ENCODE peak calls at places on chromosomes 4 and X, in seven cellular contexts. U is GM20000, N is activated T-helper 1 cell treated with Interleukin-2 at 50 U/mL for 16 hours, K is AG08395, E is sciatic nerve, C is HEK293T, T is hypothalamus. A is an unnamed sample.

GRCh38 chrX:46849933-46850332 is 13.1 kb downstream of the RP2 start:
- DNase-seq in U (no peak), N (no peak), K (no peak), E (no peak), C (no peak), T (no peak), A (no peak)

GRCh38 chr4:6272863-6273660 is 3.4 kb downstream of the WFS1 start:
- DNase-seq in U (no peak), N (no peak), K (peak; percentile 82), E (no peak), C (no peak), T (no peak), A (peak; percentile 78)

GRCh38 chr4:128228021-128228571 is 59.5 kb downstream of the PGRMC2 start:
- DNase-seq in U (no peak), N (no peak), K (no peak), E (no peak), C (no peak), T (no peak), A (peak; percentile 17)

GRCh38 chr4:28976369-28976768 is 1743.8 kb upstream of the PCDH7 start:
- DNase-seq in U (no peak), N (no peak), K (no peak), E (no peak), C (no peak), T (no peak), A (no peak)

GRCh38 chr4:15729910-15730533 is 27.2 kb downstream of the BST1 start:
- DNase-seq in U (peak; percentile 59), N (peak; percentile 4), K (peak; percentile 73), E (no peak), C (peak; percentile 63), T (no peak), A (peak; percentile 22)

GRCh38 chrX:53686151-53686885 is at the start of gene HUWE1:
- DNase-seq in U (peak; percentile 67), N (peak; percentile 66), K (peak; percentile 58), E (peak; percentile 87), C (peak; percentile 73), T (peak; percentile 51), A (peak; percentile 83)

GRCh38 chr4:22670953-22671352 is 21.8 kb upstream of the GBA3 start:
- DNase-seq in U (no peak), N (no peak), K (no peak), E (no peak), C (no peak), T (no peak), A (no peak)

GRCh38 chr4:162163892-162164759 is at the start of gene FSTL5:
- DNase-seq in U (peak; percentile 14), N (no peak), K (peak; percentile 30), E (peak; percentile 84), C (peak; percentile 80), T (peak; percentile 51), A (no peak)

GRCh38 chrX:100410901-100411801 is 1.1 kb upstream of the PCDH19 start:
- DNase-seq in U (no peak), N (no peak), K (no peak), E (no peak), C (no peak), T (no peak), A (no peak)

GRCh38 chr4:98527528-98527927 is 130.9 kb downstream of the TSPAN5 start:
- DNase-seq in U (no peak), N (no peak), K (no peak), E (no peak), C (no peak), T (no peak), A (no peak)

GRCh38 chrX:83469551-83469950 is 38.5 kb upstream of the POU3F4 start:
- DNase-seq in U (peak; percentile 9), N (no peak), K (peak; percentile 23), E (no peak), C (peak; percentile 26), T (no peak), A (peak; percentile 41)

GRCh38 chr4:168028568-168028967 is 63.8 kb upstream of the ANXA10 start:
- DNase-seq in U (no peak), N (no peak), K (no peak), E (no peak), C (peak; percentile 10), T (no peak), A (peak; percentile 4)

GRCh38 chrX:37921758-37922157 is 74.4 kb upstream of the DYNLT3 start:
- DNase-seq in U (no peak), N (no peak), K (peak; percentile 17), E (no peak), C (no peak), T (no peak), A (no peak)

GRCh38 chr4:158496030-158496741 is 25.5 kb upstream of the RXFP1 start:
- DNase-seq in U (peak; percentile 40), N (no peak), K (no peak), E (no peak), C (peak; percentile 54), T (peak; percentile 0), A (peak; percentile 7)

GRCh38 chr4:142883433-142883832 is 37.3 kb upstream of the INPP4B start:
- DNase-seq in U (no peak), N (no peak), K (no peak), E (no peak), C (no peak), T (no peak), A (peak; percentile 20)

GRCh38 chr4:8353912-8354453 is 84.4 kb downstream of the HTRA3 start:
- DNase-seq in U (no peak), N (no peak), K (peak; percentile 59), E (peak; percentile 9), C (no peak), T (no peak), A (no peak)

GRCh38 chr4:7911044-7911578 is 28.6 kb downstream of the AFAP1 start:
- DNase-seq in U (no peak), N (no peak), K (peak; percentile 83), E (no peak), C (no peak), T (no peak), A (no peak)

GRCh38 chrX:12581546-12581945 is 209.7 kb upstream of the PRPS2 start:
- DNase-seq in U (no peak), N (no peak), K (no peak), E (no peak), C (no peak), T (no peak), A (no peak)

GRCh38 chr4:84436812-84437211 is 62.3 kb downstream of the NKX6-1 start:
- DNase-seq in U (no peak), N (no peak), K (no peak), E (no peak), C (no peak), T (no peak), A (no peak)

GRCh38 chr4:152485726-152486276 is 50.1 kb downstream of the FBXW7 start:
- DNase-seq in U (peak; percentile 36), N (no peak), K (peak; percentile 27), E (no peak), C (no peak), T (no peak), A (no peak)

GRCh38 chr4:41360911-41361830 is 104.4 kb downstream of the UCHL1 start:
- DNase-seq in U (no peak), N (no peak), K (peak; percentile 41), E (peak; percentile 67), C (peak; percentile 20), T (peak; percentile 83), A (peak; percentile 41)

GRCh38 chr4:2261110-2261852 is 628 bp downstream of the MXD4 start:
- DNase-seq in U (peak; percentile 86), N (peak; percentile 49), K (peak; percentile 60), E (peak; percentile 75), C (peak; percentile 76), T (peak; percentile 38), A (peak; percentile 62)

GRCh38 chr4:14404730-14405129 is 597.6 kb upstream of the CPEB2 start:
- DNase-seq in U (no peak), N (no peak), K (no peak), E (no peak), C (no peak), T (no peak), A (no peak)

GRCh38 chr4:94354474-94354896 is 11.8 kb upstream of the HPGDS start:
- DNase-seq in U (no peak), N (no peak), K (no peak), E (no peak), C (no peak), T (no peak), A (no peak)

GRCh38 chr4:66974665-66975064 is 570.6 kb downstream of the CENPC start:
- DNase-seq in U (no peak), N (no peak), K (no peak), E (no peak), C (no peak), T (no peak), A (no peak)

GRCh38 chr4:150581611-150582010 is 340 bp upstream of the MAB21L2 start:
- DNase-seq in U (no peak), N (no peak), K (no peak), E (no peak), C (no peak), T (no peak), A (no peak)

GRCh38 chr4:109411964-109412363 is 21.7 kb upstream of the SEC24B start:
- DNase-seq in U (no peak), N (no peak), K (no peak), E (no peak), C (no peak), T (no peak), A (peak; percentile 19)

GRCh38 chr4:78040431-78040830 is 16.7 kb upstream of the FRAS1 start:
- DNase-seq in U (no peak), N (no peak), K (no peak), E (no peak), C (no peak), T (no peak), A (no peak)

GRCh38 chr4:177339794-177340374 is 30.2 kb downstream of the NEIL3 start:
- DNase-seq in U (peak; percentile 29), N (no peak), K (peak; percentile 52), E (no peak), C (peak; percentile 27), T (no peak), A (peak; percentile 43)

GRCh38 chrX:71615954-71616353 is 2.4 kb downstream of the CXCR3 start:
- DNase-seq in U (no peak), N (no peak), K (no peak), E (no peak), C (no peak), T (no peak), A (no peak)

GRCh38 chrX:7054219-7055206 is 93.0 kb upstream of the STS start:
- DNase-seq in U (no peak), N (no peak), K (no peak), E (no peak), C (no peak), T (no peak), A (no peak)

GRCh38 chr4:156252300-156253016 is 298.8 kb upstream of the CTSO start:
- DNase-seq in U (no peak), N (no peak), K (peak; percentile 11), E (no peak), C (no peak), T (no peak), A (no peak)

A was measured in T47D.